ENCODE peak calls at places on chromosome 19, in four cellular contexts. K, Y, S and Q are unnamed samples.

GRCh38 chr19:16374436-16374835 is 49.8 kb downstream of the KLF2 start:
- DNase-seq in S (no peak), Y (no peak), K (no peak), Q (no peak)

GRCh38 chr19:30784850-30785459 is 412.8 kb downstream of the ZNF536 start:
- DNase-seq in K (peak), S (no peak), Y (peak), Q (peak)

GRCh38 chr19:3494559-3494958 is 5.9 kb downstream of the DOHH start:
- DNase-seq in Y (no peak), S (no peak), K (no peak), Q (no peak)

GRCh38 chr19:54190942-54191670 is at the start of gene TSEN34:
- DNase-seq in K (peak), S (peak), Y (peak), Q (peak)

GRCh38 chr19:3459322-3459881 is 20.9 kb downstream of the SMIM24 start:
- DNase-seq in K (no peak), Y (no peak), S (no peak), Q (peak)

GRCh38 chr19:21838646-21839045 is 2.7 kb upstream of the ZNF43 start:
- DNase-seq in S (no peak), K (no peak), Y (no peak), Q (no peak)

GRCh38 chr19:18294467-18294864 is 13.0 kb upstream of the JUND start:
- DNase-seq in K (no peak), S (peak), Y (peak), Q (no peak)

GRCh38 chr19:40612831-40613668 is 11.9 kb downstream of the LTBP4 start:
- DNase-seq in S (peak), K (peak), Y (peak), Q (no peak)

GRCh38 chr19:35017507-35017906 is 12.8 kb upstream of the SCN1B start:
- DNase-seq in K (no peak), S (no peak), Y (no peak), Q (no peak)

GRCh38 chr19:13215572-13216380 is 65.6 kb downstream of the IER2 start:
- DNase-seq in Y (no peak), K (no peak), S (no peak), Q (no peak)